ENCODE peak calls at places on chromosome 7, in six cellular contexts. K, X, Q, I, A and J are unnamed samples.

GRCh38 chr7:73520673-73521635 is 1.1 kb downstream of the BAZ1B start:
- DNase-seq in K (no peak), X (no peak), Q (peak; percentile 69), I (no peak), A (no peak), J (no peak)

GRCh38 chr7:134619627-134620331 is 26.9 kb upstream of the BPGM start:
- DNase-seq in K (peak; percentile 71), X (peak; percentile 81), Q (no peak), I (no peak), A (peak; percentile 94), J (peak; percentile 60)

GRCh38 chr7:128168667-128169210 is 72.3 kb upstream of the LEP start:
- DNase-seq in K (no peak), X (no peak), Q (peak; percentile 89), I (peak; percentile 32), A (peak; percentile 2), J (no peak)

GRCh38 chr7:140009735-140010134 is 53.0 kb downstream of the PARP12 start:
- DNase-seq in K (no peak), X (no peak), Q (no peak), I (peak; percentile 65), A (no peak), J (no peak)

GRCh38 chr7:72268826-72269225 is 143.3 kb downstream of the CALN1 start:
- DNase-seq in K (no peak), X (no peak), Q (no peak), I (no peak), A (no peak), J (no peak)

GRCh38 chr7:46007990-46008643 is 87.0 kb upstream of the IGFBP3 start:
- DNase-seq in K (no peak), X (no peak), Q (no peak), I (no peak), A (no peak), J (no peak)

GRCh38 chr7:132491546-132491945 is 84.7 kb downstream of the PLXNA4 start:
- DNase-seq in K (no peak), X (no peak), Q (no peak), I (no peak), A (no peak), J (no peak)

GRCh38 chr7:19916011-19916410 is 142.6 kb upstream of the TMEM196 start:
- DNase-seq in K (peak; percentile 62), X (no peak), Q (peak; percentile 40), I (no peak), A (peak; percentile 65), J (peak; percentile 36)

GRCh38 chr7:129122751-129123516 is 21.6 kb upstream of the TSPAN33 start:
- DNase-seq in K (no peak), X (no peak), Q (no peak), I (no peak), A (peak; percentile 14), J (no peak)

GRCh38 chr7:105838273-105839141 is 37.9 kb downstream of the ATXN7L1 start:
- DNase-seq in K (peak; percentile 5), X (no peak), Q (peak; percentile 79), I (peak; percentile 21), A (peak; percentile 81), J (no peak)

GRCh38 chr7:31747553-31747952 is 60.5 kb downstream of the PPP1R17 start:
- DNase-seq in K (no peak), X (no peak), Q (no peak), I (no peak), A (no peak), J (peak; percentile 75)

GRCh38 chr7:136914016-136914415 is 45.6 kb downstream of the CHRM2 start:
- DNase-seq in K (no peak), X (no peak), Q (no peak), I (no peak), A (no peak), J (no peak)

GRCh38 chr7:94698275-94698674 is 42.3 kb upstream of the SGCE start:
- DNase-seq in K (peak; percentile 69), X (peak; percentile 32), Q (peak; percentile 68), I (no peak), A (peak; percentile 78), J (no peak)

GRCh38 chr7:116592445-116592844 is 67.6 kb downstream of the CAV1 start:
- DNase-seq in K (no peak), X (no peak), Q (peak; percentile 29), I (no peak), A (no peak), J (no peak)

GRCh38 chr7:4066626-4067475 is 615.2 kb upstream of the FOXK1 start:
- DNase-seq in K (no peak), X (no peak), Q (no peak), I (no peak), A (no peak), J (no peak)

GRCh38 chr7:90025771-90026170 is 128.5 kb upstream of the STEAP1 start:
- DNase-seq in K (no peak), X (no peak), Q (no peak), I (no peak), A (no peak), J (no peak)

GRCh38 chr7:85688712-85689111 is 501.9 kb upstream of the SEMA3D start:
- DNase-seq in K (no peak), X (no peak), Q (no peak), I (no peak), A (peak; percentile 2), J (no peak)

GRCh38 chr7:69429817-69430501 is 168.3 kb upstream of the AUTS2 start:
- DNase-seq in K (no peak), X (no peak), Q (no peak), I (no peak), A (peak; percentile 71), J (no peak)

GRCh38 chr7:102869195-102869594 is 43.6 kb upstream of the LRRC17 start:
- DNase-seq in K (no peak), X (no peak), Q (no peak), I (no peak), A (no peak), J (no peak)

GRCh38 chr7:128035712-128036111 is 4.5 kb upstream of the LRRC4 start:
- DNase-seq in K (no peak), X (no peak), Q (peak; percentile 68), I (no peak), A (no peak), J (no peak)

GRCh38 chr7:127678330-127678729 is 26.3 kb downstream of the SND1 start:
- DNase-seq in K (no peak), X (no peak), Q (no peak), I (no peak), A (peak; percentile 63), J (no peak)

GRCh38 chr7:27663989-27664331 is 1.3 kb upstream of the HIBADH start:
- DNase-seq in K (no peak), X (no peak), Q (no peak), I (no peak), A (no peak), J (no peak)

GRCh38 chr7:106010331-106010730 is 47.3 kb downstream of the CDHR3 start:
- DNase-seq in K (peak; percentile 65), X (no peak), Q (no peak), I (no peak), A (peak; percentile 22), J (no peak)

GRCh38 chr7:5679047-5679740 is 102.3 kb downstream of the RNF216 start:
- DNase-seq in K (no peak), X (no peak), Q (no peak), I (no peak), A (no peak), J (no peak)

GRCh38 chr7:44466300-44467216 is 23.9 kb downstream of the NUDCD3 start:
- DNase-seq in K (no peak), X (no peak), Q (no peak), I (no peak), A (peak; percentile 26), J (no peak)

GRCh38 chr7:44469461-44469860 is 21.0 kb downstream of the NUDCD3 start:
- DNase-seq in K (no peak), X (no peak), Q (no peak), I (no peak), A (peak; percentile 33), J (no peak)

GRCh38 chr7:44467217-44467548 is 23.3 kb downstream of the NUDCD3 start:
- DNase-seq in K (no peak), X (no peak), Q (no peak), I (no peak), A (no peak), J (no peak)

GRCh38 chr7:44463169-44463808 is 27.2 kb downstream of the NUDCD3 start:
- DNase-seq in K (no peak), X (no peak), Q (no peak), I (no peak), A (no peak), J (no peak)

GRCh38 chr7:44465490-44465889 is 25.0 kb downstream of the NUDCD3 start:
- DNase-seq in K (no peak), X (no peak), Q (no peak), I (no peak), A (no peak), J (no peak)
- H3K36me3 ChIP-seq in K (peaks cover 1% of the 10 kb centered on the region), X (no peaks in the 10 kb centered on the region), Q (peaks cover 2% of the 10 kb centered on the region), I (no peaks in the 10 kb centered on the region), A (peaks cover 8% of the 10 kb centered on the region), J (peaks cover 18% of the 10 kb centered on the region)

GRCh38 chr7:1651897-1652296 is 18.2 kb upstream of the ELFN1 start:
- DNase-seq in K (no peak), X (no peak), Q (no peak), I (no peak), A (no peak), J (no peak)
- H3K36me3 ChIP-seq in K (no peaks in the 10 kb centered on the region), X (no peaks in the 10 kb centered on the region), Q (no peaks in the 10 kb centered on the region), I (no peaks in the 10 kb centered on the region), A (no peaks in the 10 kb centered on the region), J (no peaks in the 10 kb centered on the region)

GRCh38 chr7:107833619-107834230 is 30.7 kb upstream of the SLC26A3 start:
- DNase-seq in K (no peak), X (no peak), Q (no peak), I (no peak), A (no peak), J (no peak)

GRCh38 chr7:107828540-107828939 is 25.5 kb upstream of the SLC26A3 start:
- DNase-seq in K (no peak), X (no peak), Q (no peak), I (no peak), A (no peak), J (no peak)

GRCh38 chr7:107834401-107834800 is 31.4 kb upstream of the SLC26A3 start:
- DNase-seq in K (no peak), X (no peak), Q (no peak), I (no peak), A (no peak), J (no peak)

GRCh38 chr7:107826451-107826850 is 23.4 kb upstream of the SLC26A3 start:
- DNase-seq in K (no peak), X (no peak), Q (no peak), I (no peak), A (no peak), J (no peak)

GRCh38 chr7:107830410-107830809 is 27.4 kb upstream of the SLC26A3 start:
- DNase-seq in K (no peak), X (no peak), Q (no peak), I (no peak), A (no peak), J (no peak)
- H3K36me3 ChIP-seq in K (no peaks in the 10 kb centered on the region), X (no peaks in the 10 kb centered on the region), Q (no peaks in the 10 kb centered on the region), I (no peaks in the 10 kb centered on the region), A (no peaks in the 10 kb centered on the region), J (no peaks in the 10 kb centered on the region)

DNA sequence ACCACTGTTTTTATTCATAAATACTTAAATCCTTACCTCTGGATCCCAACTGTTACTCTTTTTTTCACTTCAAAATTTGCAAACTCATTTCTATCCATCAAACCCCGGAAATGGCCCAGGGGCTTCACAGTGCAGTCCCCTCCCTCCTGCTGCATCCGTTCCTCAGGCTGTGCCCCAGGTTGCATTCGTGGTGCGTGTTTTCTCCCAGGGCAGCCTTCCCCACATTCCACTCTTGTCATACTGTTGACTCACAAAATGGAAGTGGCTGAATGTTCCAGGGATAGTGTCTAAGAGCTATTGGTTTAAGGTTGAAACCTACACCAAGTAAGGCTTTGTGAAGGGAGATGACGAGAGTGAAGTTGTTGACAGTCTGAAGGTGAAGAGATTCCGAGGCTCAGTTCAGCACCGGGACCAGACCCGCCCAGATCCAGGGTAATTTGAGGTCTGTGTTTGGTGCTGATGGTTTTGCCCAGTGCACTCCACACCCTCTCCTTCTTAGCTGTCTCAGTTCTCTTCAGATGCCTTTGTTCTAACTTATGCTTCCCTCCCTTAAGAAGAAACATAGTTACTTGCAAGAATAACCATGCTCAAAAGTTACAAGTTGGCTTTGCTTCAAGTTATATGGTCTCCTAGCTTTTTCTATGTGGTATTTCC is 7.7 kb downstream of the INSIG1 start:
- DNase-seq in K (no peak), X (no peak), Q (no peak), I (no peak), A (no peak), J (no peak)
- H3K36me3 ChIP-seq in K (peaks cover 1% of the 10 kb centered on the region), X (peaks cover 12% of the 10 kb centered on the region), Q (peaks cover 16% of the 10 kb centered on the region), I (peaks cover 6% of the 10 kb centered on the region), A (peaks cover 69% of the 10 kb centered on the region), J (peaks cover 39% of the 10 kb centered on the region)